ENCODE peak calls at places on chromosomes 3 and 15, in five cellular contexts. F, E, V, P and G are unnamed samples. For H3K4me1, the result is how much of the 10 kb centered on the place peaks cover.

GRCh38 chr3:50124363-50125226 is 30.5 kb upstream of the SEMA3F start:
- DNase-seq in E (no peak), P (peak), F (no peak), V (no peak), G (no peak)

GRCh38 chr3:149658444-149659172 is 783 bp upstream of the WWTR1 start:
- DNase-seq in E (peak), V (peak), P (peak), F (peak), G (no peak)

GRCh38 chr15:80936288-80937078 is 53.1 kb downstream of the MESD start:
- DNase-seq in V (no peak), P (no peak), F (no peak), E (no peak), G (no peak)

GRCh38 chr3:45034612-45035252 is 8.6 kb downstream of the CLEC3B start:
- DNase-seq in E (peak), F (no peak), V (no peak), P (no peak), G (no peak)

GRCh38 chr3:122318620-122319019 is 6.4 kb upstream of the CSTA start:
- DNase-seq in V (no peak), F (peak), E (no peak), P (no peak), G (no peak)

GRCh38 chr3:14440531-14441239 is 38.3 kb downstream of the SLC6A6 start:
- DNase-seq in E (no peak), P (no peak), F (no peak), V (peak), G (no peak)

GRCh38 chr3:135621184-135621931 is 344.2 kb upstream of the PPP2R3A start:
- DNase-seq in P (no peak), E (no peak), V (no peak), F (no peak), G (no peak)

GRCh38 chr3:21356402-21356801 is 394.6 kb downstream of the ZNF385D start:
- DNase-seq in F (peak), P (no peak), E (no peak), V (no peak), G (no peak)

GRCh38 chr3:14225421-14225820 is 46.8 kb downstream of the LSM3 start:
- DNase-seq in V (no peak), E (no peak), F (no peak), P (no peak), G (no peak)

GRCh38 chr15:55742927-55743614 is at the start of gene PRTG:
- DNase-seq in P (peak), F (peak), E (peak), V (peak), G (no peak)

GRCh38 chr3:56119575-56120349 is 348.5 kb downstream of the ERC2 start:
- DNase-seq in F (peak), E (peak), V (no peak), P (no peak), G (no peak)

GRCh38 chr15:77036537-77037474 is 34.1 kb downstream of the TSPAN3 start:
- DNase-seq in V (no peak), P (peak), E (peak), F (no peak), G (no peak)

GRCh38 chr3:59308001-59308400 is 258.2 kb upstream of the CFAP20DC start:
- DNase-seq in E (no peak), F (no peak), V (no peak), P (no peak), G (no peak)

GRCh38 chr3:24591661-24592555 is 97.3 kb upstream of the THRB start:
- DNase-seq in F (peak), E (no peak), P (no peak), V (no peak), G (no peak)

GRCh38 chr15:90035095-90035834 is 34.1 kb downstream of the ZNF710 start:
- DNase-seq in V (no peak), F (no peak), P (no peak), E (peak), G (no peak)

GRCh38 chr15:40754574-40754882 is 526 bp downstream of the RMDN3 start:
- DNase-seq in P (peak), V (peak), E (no peak), F (peak), G (no peak)

GRCh38 chr3:162337630-162338029 is 841.0 kb downstream of the OTOL1 start:
- DNase-seq in F (no peak), P (no peak), E (no peak), V (no peak), G (no peak)

GRCh38 chr3:33278106-33278672 is 947 bp downstream of the FBXL2 start:
- DNase-seq in E (no peak), P (no peak), V (no peak), F (peak), G (no peak)

GRCh38 chr3:191762323-191762960 is 301.5 kb downstream of the PYDC2 start:
- DNase-seq in F (peak), E (no peak), V (peak), P (no peak), G (peak)

GRCh38 chr15:80478075-80478474 is 73.9 kb downstream of the ARNT2 start:
- DNase-seq in V (no peak), E (no peak), P (no peak), F (no peak), G (no peak)

GRCh38 chr3:175477651-175478224 is 618.6 kb downstream of the NAALADL2 start:
- DNase-seq in P (no peak), E (no peak), F (no peak), V (no peak), G (no peak)

GRCh38 chr3:104632947-104633346 is 733.8 kb upstream of the ALCAM start:
- DNase-seq in P (no peak), F (no peak), E (no peak), V (no peak), G (no peak)

GRCh38 chr3:105564546-105565288 is 198.0 kb downstream of the ALCAM start:
- DNase-seq in V (no peak), E (peak), P (no peak), F (no peak), G (no peak)

GRCh38 chr3:152298393-152299242 is 29.9 kb downstream of the MBNL1 start:
- DNase-seq in V (peak), P (peak), E (no peak), F (peak), G (no peak)

GRCh38 chr3:189040934-189041333 is 130.8 kb upstream of the TPRG1 start:
- DNase-seq in P (no peak), F (no peak), E (no peak), V (no peak), G (no peak)

GRCh38 chr3:36451816-36452215 is 71.5 kb downstream of the STAC start:
- DNase-seq in E (no peak), P (no peak), F (no peak), V (peak), G (no peak)

GRCh38 chr3:102060814-102061213 is 211.5 kb downstream of the NFKBIZ start:
- DNase-seq in P (no peak), E (no peak), V (no peak), F (no peak), G (no peak)

GRCh38 chr3:5210926-5211325 is 23.4 kb downstream of the EDEM1 start:
- DNase-seq in V (no peak), P (no peak), E (no peak), F (no peak), G (no peak)

GRCh38 chr3:23834082-23834870 is 28.5 kb downstream of the UBE2E1 start:
- DNase-seq in E (no peak), F (no peak), P (no peak), V (no peak), G (no peak)

GRCh38 chr15:73324496-73325170 is 44.1 kb downstream of the HCN4 start:
- DNase-seq in V (no peak), P (peak), F (no peak), E (no peak), G (no peak)

GRCh38 chr3:140384028-140384771 is 293.7 kb upstream of the TRIM42 start:
- DNase-seq in F (no peak), E (no peak), P (peak), V (no peak), G (no peak)

GRCh38 chr3:191170097-191170496 is 28.9 kb upstream of the OSTN start:
- DNase-seq in E (no peak), F (no peak), P (no peak), V (no peak), G (no peak)

GRCh38 chr15:29535952-29536351 is 266.3 kb upstream of the NSMCE3 start:
- DNase-seq in P (no peak), E (no peak), V (no peak), F (no peak), G (no peak)

GRCh38 chr15:79673416-79674123 is 223.2 kb downstream of the MTHFS start:
- DNase-seq in P (no peak), E (no peak), V (peak), F (peak), G (no peak)

GRCh38 chr3:59237121-59237520 is 187.3 kb upstream of the CFAP20DC start:
- DNase-seq in V (no peak), E (no peak), P (no peak), F (peak), G (no peak)

GRCh38 chr15:41494190-41494921 is 682 bp downstream of the ITPKA start:
- DNase-seq in V (peak), F (no peak), P (no peak), E (no peak), G (no peak)

GRCh38 chr3:17195856-17196604 is 311.3 kb downstream of the PLCL2 start:
- DNase-seq in V (peak), P (no peak), F (no peak), E (no peak), G (no peak)

GRCh38 chr3:72270072-72270611 is 485.2 kb upstream of the PROK2 start:
- DNase-seq in P (peak), F (peak), E (peak), V (no peak), G (no peak)

GRCh38 chr3:52704611-52705437 is 767 bp downstream of the GLT8D1 start:
- DNase-seq in F (peak), P (peak), V (peak), E (no peak), G (no peak)

GRCh38 chr15:84871428-84871985 is 13.0 kb upstream of the SLC28A1 start:
- DNase-seq in F (no peak), P (no peak), E (no peak), V (no peak), G (no peak)

GRCh38 chr3:157544501-157545139 is 41.4 kb upstream of the VEPH1 start:
- DNase-seq in P (no peak), V (no peak), E (no peak), F (no peak), G (no peak)
- H3K4me3 ChIP-seq in P (no peak), V (no peak), E (no peak), F (no peak), G (no peak)

GRCh38 chr15:67142142-67143092 is 77.0 kb downstream of the SMAD3 start:
- DNase-seq in E (no peak), P (no peak), V (no peak), F (no peak), G (no peak)
- H3K4me1 ChIP-seq in E (under half), P (under half), V (half or more), F (under half), G (under half)

GRCh38 chr3:183435701-183436100 is 7.3 kb upstream of the MCF2L2 start:
- DNase-seq in V (no peak), P (no peak), F (no peak), E (no peak), G (no peak)
- H3K4me3 ChIP-seq in V (no peak), P (no peak), F (no peak), E (no peak), G (no peak)

GRCh38 chr15:78071378-78071777 is 6.1 kb downstream of the TBC1D2B start:
- DNase-seq in V (no peak), E (no peak), P (no peak), F (no peak), G (no peak)
- H3K4me1 ChIP-seq in V (under half), E (under half), P (under half), F (under half), G (under half)

DNA sequence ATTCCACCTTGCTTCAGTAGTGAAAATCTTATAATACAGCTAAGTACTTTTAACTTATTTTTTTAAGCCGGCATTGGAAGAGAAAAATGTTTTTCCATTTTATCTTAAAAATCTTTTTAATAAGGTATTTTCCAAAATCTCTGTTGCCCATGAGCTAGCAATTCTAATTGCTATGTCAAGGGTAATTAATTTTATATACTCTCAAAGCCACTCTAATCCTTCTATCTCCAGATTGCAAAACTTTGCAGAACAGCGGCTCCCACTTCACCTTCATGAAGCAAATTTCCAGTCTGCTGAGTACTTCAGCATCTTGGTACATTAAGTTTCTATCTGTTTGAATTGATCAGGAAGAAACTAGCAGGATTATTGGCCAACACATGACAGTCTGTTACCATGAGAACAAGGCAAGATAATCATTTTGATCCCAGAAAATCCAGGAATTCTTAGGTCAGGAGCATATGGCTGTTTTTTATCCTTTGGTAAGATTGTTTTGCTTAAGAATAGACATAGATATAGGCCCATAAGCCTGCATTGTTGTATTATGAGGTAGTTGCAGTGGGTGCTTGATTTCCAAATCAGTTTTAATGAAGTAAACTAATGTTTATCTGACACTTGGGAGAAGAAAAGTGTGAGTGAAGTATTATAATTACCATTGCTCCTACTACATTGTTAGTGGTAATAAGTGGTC is 6.0 kb downstream of the TIPARP start:
- DNase-seq in E (no peak), F (no peak), V (no peak), P (no peak), G (no peak)
- H3K4me3 ChIP-seq in E (no peak), F (peak), V (no peak), P (no peak), G (no peak)

GRCh38 chr3:134366221-134366927 is 7.9 kb downstream of the AMOTL2 start:
- DNase-seq in V (no peak), F (no peak), P (no peak), E (peak), G (no peak)
- H3K4me1 ChIP-seq in V (under half), F (half or more), P (under half), E (under half), G (under half)

GRCh38 chr3:81249540-81250029 is 511.9 kb downstream of the GBE1 start:
- DNase-seq in F (no peak), P (no peak), V (no peak), E (no peak), G (no peak)

GRCh38 chr3:81251108-81251507 is 510.3 kb downstream of the GBE1 start:
- DNase-seq in E (no peak), F (no peak), V (no peak), P (no peak), G (no peak)

DNA sequence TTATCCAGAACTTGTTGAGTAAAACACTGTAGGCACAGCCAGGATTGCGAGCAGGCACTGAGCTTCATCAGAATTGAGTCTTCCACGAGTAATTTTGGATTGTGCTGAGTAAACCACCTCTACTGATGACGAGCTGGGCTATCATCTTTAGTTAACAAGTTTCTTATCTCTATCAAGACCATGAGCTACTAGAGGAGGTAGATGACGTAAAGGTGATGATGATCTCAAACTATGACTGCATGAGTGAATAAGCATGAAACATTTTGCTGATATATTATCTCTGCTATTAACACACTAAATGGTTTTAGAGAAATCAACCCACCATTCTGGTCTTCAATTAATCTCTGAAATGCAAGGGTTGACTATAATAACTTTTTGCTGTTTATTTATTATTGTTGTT is 506.0 kb downstream of the GBE1 start:
- DNase-seq in P (no peak), E (no peak), F (no peak), V (no peak), G (no peak)
- H3K4me3 ChIP-seq in P (no peak), E (no peak), F (no peak), V (no peak), G (no peak)

DNA sequence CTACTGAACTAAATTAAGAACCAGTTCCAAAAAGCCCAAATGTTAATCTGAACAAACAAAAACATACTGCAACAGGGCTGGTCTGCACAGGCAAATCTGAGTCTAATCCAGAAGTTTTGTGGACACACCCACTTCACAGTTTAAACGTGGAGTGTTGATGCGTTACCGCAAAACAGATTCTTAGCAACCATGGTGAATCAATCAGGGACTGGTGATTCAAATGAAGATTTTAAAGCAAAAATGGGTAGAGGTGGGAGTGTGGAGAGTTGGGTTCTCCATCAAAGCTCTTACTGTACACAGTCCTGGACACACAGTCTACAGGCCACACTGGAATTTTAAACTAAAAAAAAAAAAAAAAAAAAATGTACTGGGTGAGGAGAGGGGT is 5.2 kb downstream of the ANXA2 start:
- DNase-seq in P (no peak), F (peak), V (no peak), E (no peak), G (no peak)
- H3K4me1 ChIP-seq in P (under half), F (half or more), V (under half), E (under half), G (under half)